ENCODE peak calls at places on chromosome 12, in four cellular contexts. One of them, this sample, is unnamed.

GRCh38 chr12:54262403-54262925 is 17.5 kb downstream of the CBX5 start:
- DNase-seq in foreskin fibroblast: peak; percentile 81
- DNase-seq in uterus: no peak
- DNase-seq in H9: no peak
- DNase-seq in this sample: no peak

GRCh38 chr12:28089363-28089762 is 100.9 kb upstream of the CCDC91 start:
- DNase-seq in uterus: no peak
- DNase-seq in foreskin fibroblast: peak; percentile 17
- DNase-seq in H9: no peak
- DNase-seq in this sample: no peak

GRCh38 chr12:74381968-74382367 is 155.7 kb upstream of the ATXN7L3B start:
- DNase-seq in H9: no peak
- DNase-seq in uterus: no peak
- DNase-seq in foreskin fibroblast: no peak
- DNase-seq in this sample: no peak

GRCh38 chr12:104462931-104463339 is 6.2 kb downstream of the CHST11 start:
- DNase-seq in H9: no peak
- DNase-seq in uterus: no peak
- DNase-seq in foreskin fibroblast: no peak
- DNase-seq in this sample: no peak

GRCh38 chr12:127811988-127812387 is 455.0 kb upstream of the TMEM132C start:
- DNase-seq in uterus: peak; percentile 54
- DNase-seq in H9: peak; percentile 43
- DNase-seq in foreskin fibroblast: peak; percentile 79
- DNase-seq in this sample: no peak

GRCh38 chr12:50763637-50764115 is at the start of gene ATF1:
- DNase-seq in foreskin fibroblast: peak; percentile 98
- DNase-seq in uterus: peak; percentile 90
- DNase-seq in H9: peak; percentile 98
- DNase-seq in this sample: peak; percentile 80

GRCh38 chr12:81896771-81897170 is 137.6 kb upstream of the PPFIA2 start:
- DNase-seq in uterus: no peak
- DNase-seq in foreskin fibroblast: peak; percentile 3
- DNase-seq in H9: peak; percentile 36
- DNase-seq in this sample: no peak

GRCh38 chr12:604956-605355 is 58.3 kb downstream of the NINJ2 start:
- DNase-seq in foreskin fibroblast: no peak
- DNase-seq in uterus: no peak
- DNase-seq in H9: no peak
- DNase-seq in this sample: no peak

GRCh38 chr12:12718853-12719252 is 1.7 kb downstream of the CDKN1B start:
- DNase-seq in uterus: no peak
- DNase-seq in H9: no peak
- DNase-seq in foreskin fibroblast: peak; percentile 59
- DNase-seq in this sample: no peak

GRCh38 chr12:1630081-1630826 is 1.2 kb downstream of the WNT5B start:
- DNase-seq in foreskin fibroblast: peak; percentile 71
- DNase-seq in uterus: peak; percentile 31
- DNase-seq in H9: peak; percentile 78
- DNase-seq in this sample: peak; percentile 63

GRCh38 chr12:63164911-63165310 is 13.9 kb upstream of the AVPR1A start:
- DNase-seq in H9: no peak
- DNase-seq in uterus: no peak
- DNase-seq in foreskin fibroblast: no peak
- DNase-seq in this sample: no peak

GRCh38 chr12:72330291-72330690 is 58.1 kb downstream of the TRHDE start:
- DNase-seq in H9: peak; percentile 55
- DNase-seq in foreskin fibroblast: peak; percentile 74
- DNase-seq in uterus: no peak
- DNase-seq in this sample: no peak

GRCh38 chr12:122687091-122687490 is 16.1 kb downstream of the HCAR2 start:
- DNase-seq in foreskin fibroblast: peak; percentile 52
- DNase-seq in H9: no peak
- DNase-seq in uterus: no peak
- DNase-seq in this sample: no peak

GRCh38 chr12:52965337-52965731 is 16.4 kb downstream of the KRT18 start:
- DNase-seq in uterus: peak; percentile 23
- DNase-seq in foreskin fibroblast: no peak
- DNase-seq in H9: peak; percentile 77
- DNase-seq in this sample: no peak

GRCh38 chr12:57031228-57031670 is 14.9 kb upstream of the TAC3 start:
- DNase-seq in foreskin fibroblast: no peak
- DNase-seq in uterus: no peak
- DNase-seq in H9: no peak
- DNase-seq in this sample: no peak

GRCh38 chr12:26726956-26727355 is 106.0 kb downstream of the ITPR2 start:
- DNase-seq in foreskin fibroblast: no peak
- DNase-seq in H9: no peak
- DNase-seq in uterus: no peak
- DNase-seq in this sample: no peak

GRCh38 chr12:122395319-122395718 is 27.1 kb downstream of the CLIP1 start:
- DNase-seq in uterus: no peak
- DNase-seq in H9: no peak
- DNase-seq in foreskin fibroblast: peak; percentile 96
- DNase-seq in this sample: no peak

GRCh38 chr12:121992059-121992879 is 29.4 kb upstream of the BCL7A start:
- DNase-seq in uterus: no peak
- DNase-seq in foreskin fibroblast: peak; percentile 98
- DNase-seq in H9: no peak
- DNase-seq in this sample: no peak

GRCh38 chr12:6606331-6607131 is 648 bp downstream of the CHD4 start:
- DNase-seq in H9: peak; percentile 45
- DNase-seq in foreskin fibroblast: peak; percentile 69
- DNase-seq in uterus: peak; percentile 74
- DNase-seq in this sample: peak; percentile 44

GRCh38 chr12:109389146-109389545 is 41.4 kb downstream of the MYO1H start:
- DNase-seq in uterus: no peak
- DNase-seq in H9: no peak
- DNase-seq in foreskin fibroblast: no peak
- DNase-seq in this sample: no peak

GRCh38 chr12:109385339-109386078 is 37.8 kb downstream of the MYO1H start:
- DNase-seq in uterus: peak; percentile 33
- DNase-seq in foreskin fibroblast: peak; percentile 78
- DNase-seq in H9: no peak
- DNase-seq in this sample: no peak

GRCh38 chr12:109386079-109386473 is 38.4 kb downstream of the MYO1H start:
- DNase-seq in foreskin fibroblast: peak; percentile 5
- DNase-seq in uterus: no peak
- DNase-seq in H9: no peak
- DNase-seq in this sample: no peak

GRCh38 chr12:109388167-109388563 is 40.5 kb downstream of the MYO1H start:
- DNase-seq in H9: no peak
- DNase-seq in foreskin fibroblast: no peak
- DNase-seq in uterus: no peak
- DNase-seq in this sample: no peak

GRCh38 chr12:109387425-109388166 is 39.9 kb downstream of the MYO1H start:
- DNase-seq in uterus: no peak
- DNase-seq in H9: peak; percentile 40
- DNase-seq in foreskin fibroblast: peak; percentile 65
- DNase-seq in this sample: no peak
- TF ChIP-seq CTCF in uterus: peak; percentile 36
- TF ChIP-seq CTCF in H9: peak; percentile 72
- TF ChIP-seq CTCF in foreskin fibroblast: peak; percentile 44
- TF ChIP-seq CTCF in this sample: no peak

GRCh38 chr12:108570743-108571603 is 8.6 kb downstream of the ISCU start:
- DNase-seq in uterus: no peak
- DNase-seq in H9: no peak
- DNase-seq in foreskin fibroblast: peak; percentile 85
- DNase-seq in this sample: no peak
- TF ChIP-seq CTCF in uterus: peak; percentile 58
- TF ChIP-seq CTCF in H9: peak; percentile 64
- TF ChIP-seq CTCF in foreskin fibroblast: peak; percentile 27
- TF ChIP-seq CTCF in this sample: no peak

DNA sequence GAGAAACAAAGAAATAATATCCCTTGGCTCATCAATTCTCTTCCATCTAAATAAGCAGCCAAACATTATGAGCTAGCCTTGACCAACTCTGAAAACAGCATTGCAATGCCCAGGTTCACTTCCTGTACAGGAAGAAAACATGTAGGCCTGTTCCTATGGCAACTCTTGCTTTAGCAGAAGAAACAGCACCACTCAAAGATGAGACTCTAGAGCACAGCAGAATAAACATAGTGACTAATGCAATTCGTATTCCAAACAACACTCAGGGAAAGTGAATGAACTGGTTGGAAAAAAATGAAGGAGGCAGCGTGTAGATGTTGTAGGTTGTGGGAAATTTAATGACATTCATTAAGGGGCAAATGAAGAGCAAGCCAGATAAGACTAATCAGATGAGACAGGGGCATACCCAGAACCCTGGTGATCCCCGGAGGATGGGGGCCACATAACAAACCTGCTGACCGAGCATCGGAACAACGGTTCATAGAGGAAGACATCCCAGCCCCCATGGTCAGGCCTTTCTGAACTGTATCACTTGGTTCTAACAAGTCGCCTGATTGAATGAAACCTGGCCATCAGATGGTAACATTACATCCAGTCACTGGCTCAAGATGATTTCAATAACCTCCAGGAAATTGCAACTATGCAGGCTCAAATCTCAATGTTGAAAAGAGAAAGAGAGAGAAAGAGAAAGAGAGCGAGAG is 9.0 kb downstream of the ARHGDIB start:
- DNase-seq in H9: no peak
- DNase-seq in uterus: no peak
- DNase-seq in foreskin fibroblast: peak; percentile 85
- DNase-seq in this sample: no peak
- TF ChIP-seq CTCF in H9: no peak
- TF ChIP-seq CTCF in uterus: no peak
- TF ChIP-seq CTCF in foreskin fibroblast: no peak
- TF ChIP-seq CTCF in this sample: no peak

DNA sequence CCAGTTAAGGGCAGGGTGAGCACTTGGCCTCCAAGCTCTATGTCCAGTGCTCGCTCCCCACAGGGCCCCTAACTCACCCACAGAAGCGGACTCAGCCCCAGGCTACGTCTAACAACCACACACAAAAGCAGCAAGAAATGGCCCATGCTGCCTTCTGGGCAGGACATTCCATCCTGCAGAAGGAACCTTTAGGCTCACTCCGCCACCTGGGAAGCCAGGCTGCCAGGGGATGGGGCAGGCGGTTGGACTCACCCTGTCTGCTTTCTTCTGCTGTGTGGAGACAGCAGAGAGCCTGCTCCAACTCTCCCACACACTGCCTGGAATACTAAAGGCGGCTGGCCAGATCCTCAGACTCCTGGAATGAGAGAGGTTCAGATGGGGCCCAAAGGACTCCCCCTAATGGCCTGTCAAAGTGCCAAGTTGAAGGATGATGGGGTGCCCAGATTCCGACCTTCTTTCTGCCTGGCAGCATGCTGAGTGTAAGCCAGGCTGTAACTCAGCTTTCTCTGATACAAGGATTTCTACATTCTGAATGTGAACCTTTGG is 27.7 kb upstream of the BLTP3B start:
- DNase-seq in foreskin fibroblast: no peak
- DNase-seq in uterus: no peak
- DNase-seq in H9: no peak
- DNase-seq in this sample: no peak
- TF ChIP-seq CTCF in foreskin fibroblast: no peak
- TF ChIP-seq CTCF in uterus: no peak
- TF ChIP-seq CTCF in H9: peak; percentile 14
- TF ChIP-seq CTCF in this sample: no peak

GRCh38 chr12:47750229-47750798 is 8.4 kb downstream of the RAPGEF3 start:
- DNase-seq in H9: no peak
- DNase-seq in uterus: no peak
- DNase-seq in foreskin fibroblast: no peak
- DNase-seq in this sample: no peak
- TF ChIP-seq CTCF in H9: no peak
- TF ChIP-seq CTCF in uterus: no peak
- TF ChIP-seq CTCF in foreskin fibroblast: no peak
- TF ChIP-seq CTCF in this sample: no peak

GRCh38 chr12:101570022-101570421 is 24.7 kb upstream of the MYBPC1 start:
- DNase-seq in uterus: no peak
- DNase-seq in foreskin fibroblast: peak; percentile 1
- DNase-seq in H9: no peak
- DNase-seq in this sample: no peak
- TF ChIP-seq CTCF in uterus: peak; percentile 39
- TF ChIP-seq CTCF in foreskin fibroblast: peak; percentile 15
- TF ChIP-seq CTCF in H9: peak; percentile 40
- TF ChIP-seq CTCF in this sample: no peak

GRCh38 chr12:117014342-117014887 is 84.8 kb downstream of the TESC start:
- DNase-seq in foreskin fibroblast: no peak
- DNase-seq in uterus: no peak
- DNase-seq in H9: no peak
- DNase-seq in this sample: no peak

GRCh38 chr12:117009759-117010158 is 89.5 kb downstream of the TESC start:
- DNase-seq in foreskin fibroblast: no peak
- DNase-seq in uterus: no peak
- DNase-seq in H9: peak; percentile 72
- DNase-seq in this sample: no peak

GRCh38 chr12:117013726-117014125 is 85.5 kb downstream of the TESC start:
- DNase-seq in foreskin fibroblast: peak; percentile 24
- DNase-seq in H9: no peak
- DNase-seq in uterus: no peak
- DNase-seq in this sample: no peak

GRCh38 chr12:117010693-117011451 is 88.3 kb downstream of the TESC start:
- DNase-seq in foreskin fibroblast: no peak
- DNase-seq in uterus: no peak
- DNase-seq in H9: no peak
- DNase-seq in this sample: no peak

GRCh38 chr12:117012189-117012805 is 86.9 kb downstream of the TESC start:
- DNase-seq in foreskin fibroblast: peak; percentile 20
- DNase-seq in H9: no peak
- DNase-seq in uterus: no peak
- DNase-seq in this sample: no peak
- TF ChIP-seq CTCF in foreskin fibroblast: no peak
- TF ChIP-seq CTCF in H9: no peak
- TF ChIP-seq CTCF in uterus: no peak
- TF ChIP-seq CTCF in this sample: no peak

DNA sequence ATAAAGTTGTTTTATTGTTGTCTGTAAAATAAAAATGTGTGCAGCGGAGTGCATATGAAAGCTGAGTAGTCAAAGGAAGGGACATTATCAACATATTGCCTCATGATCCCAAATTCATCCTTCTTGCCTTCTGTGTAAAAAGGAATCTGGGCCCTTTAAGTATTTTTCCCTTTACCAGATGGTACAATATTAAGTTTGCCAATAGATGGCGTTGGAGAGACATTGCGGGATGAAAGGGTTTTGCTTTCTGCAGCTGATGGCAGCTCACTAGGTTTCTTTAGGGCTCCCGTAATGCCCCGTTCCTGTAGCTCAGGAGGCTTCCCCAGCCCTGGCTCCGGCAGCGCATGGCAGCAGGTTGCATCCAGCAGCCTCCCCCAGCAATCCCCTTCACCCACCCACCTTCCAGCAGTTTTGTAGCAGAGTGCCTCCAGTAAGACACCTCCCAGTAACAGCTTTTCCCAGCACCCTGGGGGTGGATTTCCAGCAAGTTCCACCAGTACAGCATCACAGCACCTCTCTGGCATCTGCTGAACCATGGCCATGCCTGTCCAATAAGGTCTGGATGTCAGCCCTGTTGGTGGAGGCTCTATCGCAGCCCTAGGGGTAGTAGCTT is 354.4 kb downstream of the MED13L start:
- DNase-seq in H9: no peak
- DNase-seq in uterus: no peak
- DNase-seq in foreskin fibroblast: peak; percentile 21
- DNase-seq in this sample: no peak
- TF ChIP-seq CTCF in H9: peak; percentile 56
- TF ChIP-seq CTCF in uterus: no peak
- TF ChIP-seq CTCF in foreskin fibroblast: no peak
- TF ChIP-seq CTCF in this sample: no peak

GRCh38 chr12:64236549-64236948 is 14.5 kb upstream of the KICS2 start:
- DNase-seq in H9: no peak
- DNase-seq in uterus: no peak
- DNase-seq in foreskin fibroblast: peak; percentile 48
- DNase-seq in this sample: no peak
- TF ChIP-seq CTCF in H9: peak; percentile 25
- TF ChIP-seq CTCF in uterus: no peak
- TF ChIP-seq CTCF in foreskin fibroblast: peak; percentile 8
- TF ChIP-seq CTCF in this sample: no peak

This sample was measured in mesothelial cell of epicardium.